ENCODE peak calls at places on chromosomes 2 and 18, in five cellular contexts. One of them, this sample, is unnamed.

GRCh38 chr2:119349289-119349688 is 17.3 kb downstream of the C2orf76 start:
- DNase-seq in adrenal gland: no peak
- DNase-seq in lower lobe of right lung: no peak
- DNase-seq in fibroblast of lung: no peak
- DNase-seq in breast epithelium: no peak
- DNase-seq in this sample: no peak

GRCh38 chr2:100987536-100987935 is 14.6 kb upstream of the RPL31 start:
- DNase-seq in adrenal gland: no peak
- DNase-seq in lower lobe of right lung: no peak
- DNase-seq in fibroblast of lung: no peak
- DNase-seq in breast epithelium: no peak
- DNase-seq in this sample: no peak

GRCh38 chr2:240918258-240919091 is 12.3 kb downstream of the CROCC2 start:
- DNase-seq in adrenal gland: peak; percentile 9
- DNase-seq in lower lobe of right lung: peak; percentile 46
- DNase-seq in fibroblast of lung: no peak
- DNase-seq in breast epithelium: peak; percentile 35
- DNase-seq in this sample: peak; percentile 21

GRCh38 chr2:65055427-65056214 is 595 bp upstream of the CEP68 start:
- DNase-seq in adrenal gland: no peak
- DNase-seq in lower lobe of right lung: peak; percentile 80
- DNase-seq in fibroblast of lung: no peak
- DNase-seq in breast epithelium: no peak
- DNase-seq in this sample: peak; percentile 64

GRCh38 chr2:114752425-114752824 is 310.0 kb downstream of the DPP10 start:
- DNase-seq in adrenal gland: no peak
- DNase-seq in lower lobe of right lung: no peak
- DNase-seq in fibroblast of lung: no peak
- DNase-seq in breast epithelium: no peak
- DNase-seq in this sample: no peak

GRCh38 chr2:56170988-56171387 is 12.8 kb upstream of the CCDC85A start:
- DNase-seq in adrenal gland: no peak
- DNase-seq in lower lobe of right lung: no peak
- DNase-seq in fibroblast of lung: no peak
- DNase-seq in breast epithelium: no peak
- DNase-seq in this sample: no peak

GRCh38 chr2:60260646-60261296 is 292.7 kb downstream of the BCL11A start:
- DNase-seq in adrenal gland: peak; percentile 81
- DNase-seq in lower lobe of right lung: peak; percentile 70
- DNase-seq in fibroblast of lung: no peak
- DNase-seq in breast epithelium: no peak
- DNase-seq in this sample: no peak

GRCh38 chr2:69964353-69964831 is 3.0 kb upstream of the ASPRV1 start:
- DNase-seq in adrenal gland: no peak
- DNase-seq in lower lobe of right lung: no peak
- DNase-seq in fibroblast of lung: no peak
- DNase-seq in breast epithelium: no peak
- DNase-seq in this sample: no peak

GRCh38 chr2:99915108-99915675 is 227.2 kb downstream of the AFF3 start:
- DNase-seq in adrenal gland: no peak
- DNase-seq in lower lobe of right lung: no peak
- DNase-seq in fibroblast of lung: no peak
- DNase-seq in breast epithelium: no peak
- DNase-seq in this sample: no peak

GRCh38 chr2:69200107-69200520 is 186.9 kb downstream of the GFPT1 start:
- DNase-seq in adrenal gland: no peak
- DNase-seq in lower lobe of right lung: no peak
- DNase-seq in fibroblast of lung: peak; percentile 95
- DNase-seq in breast epithelium: no peak
- DNase-seq in this sample: no peak

GRCh38 chr18:708096-708495 is 4.3 kb downstream of the ENOSF1 start:
- DNase-seq in adrenal gland: no peak
- DNase-seq in lower lobe of right lung: no peak
- DNase-seq in fibroblast of lung: no peak
- DNase-seq in breast epithelium: no peak
- DNase-seq in this sample: no peak

GRCh38 chr2:145680276-145680675 is 1160.4 kb upstream of the ZEB2 start:
- DNase-seq in adrenal gland: no peak
- DNase-seq in lower lobe of right lung: no peak
- DNase-seq in fibroblast of lung: no peak
- DNase-seq in breast epithelium: no peak
- DNase-seq in this sample: peak; percentile 29

GRCh38 chr2:69138793-69139510 is 126.0 kb downstream of the ANTXR1 start:
- DNase-seq in adrenal gland: peak; percentile 85
- DNase-seq in lower lobe of right lung: no peak
- DNase-seq in fibroblast of lung: peak; percentile 83
- DNase-seq in breast epithelium: no peak
- DNase-seq in this sample: no peak

GRCh38 chr18:7980136-7980535 is 413.0 kb downstream of the PTPRM start:
- DNase-seq in adrenal gland: no peak
- DNase-seq in lower lobe of right lung: no peak
- DNase-seq in fibroblast of lung: no peak
- DNase-seq in breast epithelium: no peak
- DNase-seq in this sample: no peak

GRCh38 chr18:7878265-7879173 is 311.4 kb downstream of the PTPRM start:
- DNase-seq in adrenal gland: no peak
- DNase-seq in lower lobe of right lung: no peak
- DNase-seq in fibroblast of lung: no peak
- DNase-seq in breast epithelium: no peak
- DNase-seq in this sample: no peak

GRCh38 chr2:121902171-121902591 is 146.7 kb downstream of the TSN start:
- DNase-seq in adrenal gland: no peak
- DNase-seq in lower lobe of right lung: no peak
- DNase-seq in fibroblast of lung: no peak
- DNase-seq in breast epithelium: no peak
- DNase-seq in this sample: no peak

GRCh38 chr2:168801961-168802824 is at the start of gene NOSTRIN:
- DNase-seq in adrenal gland: peak; percentile 50
- DNase-seq in lower lobe of right lung: no peak
- DNase-seq in fibroblast of lung: peak; percentile 63
- DNase-seq in breast epithelium: peak; percentile 51
- DNase-seq in this sample: no peak

GRCh38 chr2:149339324-149339723 is 8.9 kb downstream of the LYPD6 start:
- DNase-seq in adrenal gland: no peak
- DNase-seq in lower lobe of right lung: no peak
- DNase-seq in fibroblast of lung: no peak
- DNase-seq in breast epithelium: no peak
- DNase-seq in this sample: no peak

GRCh38 chr2:162090109-162090508 is 16.1 kb upstream of the DPP4 start:
- DNase-seq in adrenal gland: no peak
- DNase-seq in lower lobe of right lung: no peak
- DNase-seq in fibroblast of lung: peak; percentile 51
- DNase-seq in breast epithelium: no peak
- DNase-seq in this sample: no peak

GRCh38 chr2:12106440-12107080 is 360.1 kb downstream of the LPIN1 start:
- DNase-seq in adrenal gland: peak; percentile 70
- DNase-seq in lower lobe of right lung: no peak
- DNase-seq in fibroblast of lung: peak; percentile 99
- DNase-seq in breast epithelium: no peak
- DNase-seq in this sample: no peak

GRCh38 chr2:52107124-52107523 is 1075.2 kb upstream of the NRXN1 start:
- DNase-seq in adrenal gland: no peak
- DNase-seq in lower lobe of right lung: no peak
- DNase-seq in fibroblast of lung: no peak
- DNase-seq in breast epithelium: no peak
- DNase-seq in this sample: no peak

GRCh38 chr2:85414761-85415498 is 3.6 kb upstream of the SH2D6 start:
- DNase-seq in adrenal gland: no peak
- DNase-seq in lower lobe of right lung: no peak
- DNase-seq in fibroblast of lung: no peak
- DNase-seq in breast epithelium: no peak
- DNase-seq in this sample: no peak

GRCh38 chr2:45242161-45242741 is 233.0 kb upstream of the SIX2 start:
- DNase-seq in adrenal gland: no peak
- DNase-seq in lower lobe of right lung: no peak
- DNase-seq in fibroblast of lung: peak; percentile 34
- DNase-seq in breast epithelium: no peak
- DNase-seq in this sample: no peak

GRCh38 chr2:144183744-144184143 is 336.2 kb downstream of the ZEB2 start:
- DNase-seq in adrenal gland: no peak
- DNase-seq in lower lobe of right lung: no peak
- DNase-seq in fibroblast of lung: peak; percentile 84
- DNase-seq in breast epithelium: no peak
- DNase-seq in this sample: no peak

GRCh38 chr2:11174222-11174621 is 19.0 kb downstream of the SLC66A3 start:
- DNase-seq in adrenal gland: no peak
- DNase-seq in lower lobe of right lung: no peak
- DNase-seq in fibroblast of lung: no peak
- DNase-seq in breast epithelium: no peak
- DNase-seq in this sample: no peak

GRCh38 chr2:215917953-215918620 is 95.3 kb downstream of the MREG start:
- DNase-seq in adrenal gland: no peak
- DNase-seq in lower lobe of right lung: no peak
- DNase-seq in fibroblast of lung: peak; percentile 35
- DNase-seq in breast epithelium: no peak
- DNase-seq in this sample: no peak

DNA sequence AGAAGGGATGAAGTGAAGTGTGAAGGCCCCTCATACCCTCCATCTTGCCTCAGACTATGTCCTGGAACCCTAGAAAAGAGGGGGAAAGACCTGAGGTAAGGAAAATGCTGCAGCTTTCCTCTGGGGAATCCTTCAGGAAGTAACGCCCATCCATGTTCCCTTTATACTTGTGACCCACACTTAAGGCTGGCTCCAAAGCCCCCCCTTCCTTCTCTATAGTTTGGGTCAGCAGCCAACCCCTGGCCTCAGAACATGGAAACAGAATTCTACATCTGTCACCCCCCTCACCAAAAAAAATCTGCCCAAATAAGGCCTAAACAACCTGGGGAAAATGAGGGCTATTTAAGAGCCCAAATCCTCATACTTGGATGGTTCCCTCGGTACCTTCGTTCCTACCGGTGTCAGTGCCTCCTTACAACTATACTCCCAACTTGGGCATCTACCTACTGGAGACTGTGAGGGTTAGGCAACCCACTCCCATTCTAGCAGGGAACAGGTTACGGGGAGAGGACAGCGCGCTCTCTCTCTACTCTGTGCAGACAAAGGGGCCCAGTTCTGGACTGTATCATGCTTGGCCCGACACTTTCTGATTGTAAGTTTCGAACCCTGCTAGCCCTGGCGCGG is 689 bp downstream of the OST4 start:
- DNase-seq in adrenal gland: no peak
- DNase-seq in lower lobe of right lung: no peak
- DNase-seq in fibroblast of lung: no peak
- DNase-seq in breast epithelium: no peak
- DNase-seq in this sample: no peak
- H3K27ac ChIP-seq in adrenal gland: peak overlapping the region; percentile 83
- H3K27ac ChIP-seq in lower lobe of right lung: peak overlapping the region; percentile 91
- H3K27ac ChIP-seq in fibroblast of lung: peak overlapping the region; percentile 87
- H3K27ac ChIP-seq in breast epithelium: peak overlapping the region; percentile 95
- H3K27ac ChIP-seq in this sample: peak overlapping the region; percentile 88

GRCh38 chr2:102237176-102237575 is 50.4 kb downstream of the IL1RL2 start:
- DNase-seq in adrenal gland: no peak
- DNase-seq in lower lobe of right lung: no peak
- DNase-seq in fibroblast of lung: no peak
- DNase-seq in breast epithelium: no peak
- DNase-seq in this sample: no peak

GRCh38 chr2:102235042-102235473 is 48.2 kb downstream of the IL1RL2 start:
- DNase-seq in adrenal gland: no peak
- DNase-seq in lower lobe of right lung: no peak
- DNase-seq in fibroblast of lung: no peak
- DNase-seq in breast epithelium: no peak
- DNase-seq in this sample: no peak

GRCh38 chr2:102233132-102233884 is 46.5 kb downstream of the IL1RL2 start:
- DNase-seq in adrenal gland: no peak
- DNase-seq in lower lobe of right lung: no peak
- DNase-seq in fibroblast of lung: no peak
- DNase-seq in breast epithelium: no peak
- DNase-seq in this sample: no peak

GRCh38 chr2:102236132-102236531 is 49.3 kb downstream of the IL1RL2 start:
- DNase-seq in adrenal gland: no peak
- DNase-seq in lower lobe of right lung: no peak
- DNase-seq in fibroblast of lung: no peak
- DNase-seq in breast epithelium: no peak
- DNase-seq in this sample: no peak

DNA sequence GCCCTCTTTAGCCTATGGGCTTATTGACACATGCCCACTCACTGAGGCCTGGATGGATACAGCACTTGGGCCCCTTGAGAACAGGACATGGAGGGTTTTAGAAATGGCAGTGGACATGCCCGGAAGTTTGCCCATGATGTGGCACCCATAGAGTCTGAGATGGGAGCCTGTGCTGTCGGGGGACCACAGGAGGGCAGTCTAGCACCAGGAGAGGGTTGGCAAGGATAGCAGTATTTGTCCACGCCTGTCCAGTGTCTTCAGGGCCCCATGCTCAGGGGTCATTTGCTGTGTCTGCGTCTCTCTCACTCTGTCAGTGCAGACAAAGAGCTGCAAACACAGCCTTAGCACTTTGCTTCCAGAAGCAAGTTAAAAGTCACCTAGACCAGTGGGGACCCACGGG is 48.7 kb downstream of the IL1RL2 start:
- DNase-seq in adrenal gland: no peak
- DNase-seq in lower lobe of right lung: no peak
- DNase-seq in fibroblast of lung: no peak
- DNase-seq in breast epithelium: no peak
- DNase-seq in this sample: no peak
- TF ChIP-seq CTCF in adrenal gland: peak; percentile 40
- TF ChIP-seq CTCF in lower lobe of right lung: peak; percentile 40
- TF ChIP-seq CTCF in fibroblast of lung: peak; percentile 29
- TF ChIP-seq CTCF in breast epithelium: no peak
- TF ChIP-seq CTCF in this sample: no peak

DNA sequence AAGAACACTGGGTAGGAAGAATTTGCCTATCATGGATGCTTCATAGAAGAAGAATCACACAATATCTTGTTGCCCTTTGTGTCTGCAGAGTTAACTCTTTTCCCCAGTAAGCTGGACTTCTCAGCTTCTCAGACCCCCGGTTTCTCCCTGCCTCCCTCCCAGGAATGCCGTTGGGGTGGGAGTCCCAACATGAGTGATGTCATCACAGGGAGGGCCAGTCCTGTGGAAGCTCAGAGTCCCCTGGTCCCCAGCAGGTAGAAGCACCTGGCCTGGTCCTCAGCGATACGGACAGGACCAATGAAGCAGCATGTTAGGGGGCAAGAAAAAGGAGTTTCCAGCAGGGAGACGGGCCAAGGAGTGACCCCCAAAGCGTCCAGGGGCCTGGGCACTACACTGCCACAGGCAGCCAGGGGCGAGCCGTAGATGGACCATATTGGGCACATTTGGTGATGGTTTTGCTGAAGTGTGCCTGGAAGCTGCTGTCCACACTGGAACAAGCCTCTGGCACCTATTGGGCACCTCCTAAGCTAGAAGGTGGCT is 235.9 kb upstream of the SMAD2 start:
- DNase-seq in adrenal gland: no peak
- DNase-seq in lower lobe of right lung: no peak
- DNase-seq in fibroblast of lung: no peak
- DNase-seq in breast epithelium: no peak
- DNase-seq in this sample: no peak
- H3K27ac ChIP-seq in adrenal gland: peak overlapping the region; percentile 70
- H3K27ac ChIP-seq in lower lobe of right lung: peak overlapping the region; percentile 53
- H3K27ac ChIP-seq in fibroblast of lung: no peak overlapping the region
- H3K27ac ChIP-seq in breast epithelium: peak overlapping the region; percentile 53
- H3K27ac ChIP-seq in this sample: no peak overlapping the region

DNA sequence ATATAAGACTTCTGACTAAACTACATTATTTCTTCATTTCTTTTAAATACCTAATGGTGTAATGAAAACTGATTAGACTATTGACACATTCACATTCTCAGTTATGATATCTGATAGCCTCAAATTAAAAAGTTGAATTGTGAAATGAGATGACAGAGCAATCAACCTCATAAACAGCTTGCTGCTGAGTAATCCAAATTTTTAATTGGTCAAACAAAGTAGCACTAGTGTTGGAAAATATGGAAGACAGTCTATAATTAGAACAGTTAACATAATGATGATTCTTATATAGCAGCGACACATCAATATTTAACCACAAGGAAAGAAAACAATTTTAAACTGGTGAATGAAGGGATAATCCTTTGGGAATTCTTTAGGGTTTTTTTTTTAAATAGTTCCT is 91.9 kb upstream of the LRP1B start:
- DNase-seq in adrenal gland: no peak
- DNase-seq in lower lobe of right lung: no peak
- DNase-seq in fibroblast of lung: no peak
- DNase-seq in breast epithelium: no peak
- DNase-seq in this sample: no peak
- TF ChIP-seq CTCF in adrenal gland: no peak
- TF ChIP-seq CTCF in lower lobe of right lung: no peak
- TF ChIP-seq CTCF in fibroblast of lung: no peak
- TF ChIP-seq CTCF in breast epithelium: no peak
- TF ChIP-seq CTCF in this sample: no peak